ENCODE peak calls at places on chromosome 20, in five cellular contexts. G is Peyer's patch, X is IMR-90, N is suprapubic skin, Y is ovary. D is an unnamed sample.

GRCh38 chr20:41058007-41058673 is 29.5 kb downstream of the TOP1 start:
- DNase-seq in G (no peak), X (peak; percentile 93), N (no peak), Y (no peak), D (peak; percentile 50)

GRCh38 chr20:59182401-59183044 is 18.9 kb downstream of the ZNF831 start:
- DNase-seq in G (peak; percentile 64), X (no peak), N (no peak), Y (no peak), D (no peak)

GRCh38 chr20:16530201-16530681 is 43.0 kb downstream of the KIF16B start:
- DNase-seq in G (peak; percentile 89), X (peak; percentile 56), N (no peak), Y (no peak), D (no peak)

GRCh38 chr20:40849456-40849855 is 160.4 kb upstream of the MAFB start:
- DNase-seq in G (no peak), X (no peak), N (no peak), Y (no peak), D (no peak)

GRCh38 chr20:51636123-51636522 is 93.6 kb upstream of the NFATC2 start:
- DNase-seq in G (no peak), X (no peak), N (no peak), Y (no peak), D (no peak)

GRCh38 chr20:8721098-8721497 is 347.8 kb upstream of the PLCB4 start:
- DNase-seq in G (peak; percentile 65), X (peak; percentile 67), N (no peak), Y (no peak), D (peak; percentile 12)

GRCh38 chr20:53926428-53927028 is 143.9 kb downstream of the BCAS1 start:
- DNase-seq in G (peak; percentile 78), X (peak; percentile 97), N (peak; percentile 59), Y (no peak), D (no peak)

GRCh38 chr20:21053002-21053762 is 53.0 kb downstream of the LINC00237 start:
- DNase-seq in G (no peak), X (no peak), N (no peak), Y (no peak), D (no peak)

GRCh38 chr20:35883341-35883777 is 70.9 kb downstream of the SCAND1 start:
- DNase-seq in G (no peak), X (no peak), N (no peak), Y (no peak), D (no peak)

GRCh38 chr20:46789339-46789984 is 80.0 kb downstream of the SLC2A10 start:
- DNase-seq in G (no peak), X (no peak), N (no peak), Y (no peak), D (no peak)

GRCh38 chr20:33995053-33995816 is 1.5 kb downstream of the RALY start:
- DNase-seq in G (no peak), X (no peak), N (no peak), Y (no peak), D (peak; percentile 53)

GRCh38 chr20:7696311-7696710 is 243.9 kb downstream of the HAO1 start:
- DNase-seq in G (no peak), X (no peak), N (no peak), Y (no peak), D (no peak)

GRCh38 chr20:18727032-18727508 is 86.5 kb upstream of the SCP2D1 start:
- DNase-seq in G (no peak), X (no peak), N (no peak), Y (no peak), D (no peak)

GRCh38 chr20:11849976-11850670 is 67.6 kb upstream of the BTBD3 start:
- DNase-seq in G (no peak), X (peak; percentile 45), N (no peak), Y (no peak), D (no peak)

GRCh38 chr20:60046011-60046413 is 87.8 kb downstream of the CDH26 start:
- DNase-seq in G (no peak), X (peak; percentile 72), N (no peak), Y (no peak), D (no peak)

GRCh38 chr20:61733891-61734732 is 331.6 kb downstream of the TAF4 start:
- DNase-seq in G (no peak), X (no peak), N (no peak), Y (no peak), D (no peak)

GRCh38 chr20:14986026-14986655 is 648.7 kb upstream of the FLRT3 start:
- DNase-seq in G (peak; percentile 86), X (no peak), N (no peak), Y (no peak), D (no peak)

GRCh38 chr20:47985092-47985850 is 200.0 kb upstream of the SULF2 start:
- DNase-seq in G (no peak), X (peak; percentile 18), N (no peak), Y (no peak), D (peak; percentile 1)

GRCh38 chr20:10489853-10490627 is 54.9 kb downstream of the SLX4IP start:
- DNase-seq in G (no peak), X (no peak), N (no peak), Y (no peak), D (no peak)

GRCh38 chr20:61589055-61589385 is 337.0 kb downstream of the CDH4 start:
- DNase-seq in G (no peak), X (peak; percentile 90), N (no peak), Y (no peak), D (no peak)

GRCh38 chr20:17967595-17968365 is 814 bp downstream of the SNX5 start:
- DNase-seq in G (no peak), X (peak; percentile 63), N (peak; percentile 82), Y (no peak), D (peak; percentile 73)

GRCh38 chr20:18276821-18277220 is 11.5 kb upstream of the ZNF133 start:
- DNase-seq in G (peak; percentile 86), X (peak; percentile 71), N (peak; percentile 86), Y (peak; percentile 21), D (peak; percentile 67)

GRCh38 chr20:21971436-21971835 is 266.0 kb downstream of the PAX1 start:
- DNase-seq in G (no peak), X (no peak), N (no peak), Y (no peak), D (no peak)

GRCh38 chr20:61120595-61121515 is 131.2 kb upstream of the CDH4 start:
- DNase-seq in G (no peak), X (peak; percentile 69), N (no peak), Y (no peak), D (peak; percentile 75)

GRCh38 chr20:53794529-53795115 is 201.0 kb upstream of the ZNF217 start:
- DNase-seq in G (peak; percentile 22), X (peak; percentile 47), N (no peak), Y (no peak), D (no peak)

GRCh38 chr20:41390889-41391288 is 24.3 kb upstream of the EMILIN3 start:
- DNase-seq in G (no peak), X (no peak), N (no peak), Y (no peak), D (no peak)

GRCh38 chr20:24297928-24298327 is 171.5 kb upstream of the SYNDIG1 start:
- DNase-seq in G (no peak), X (no peak), N (no peak), Y (no peak), D (no peak)

GRCh38 chr20:48791666-48792071 is 36.1 kb downstream of the PREX1 start:
- DNase-seq in G (no peak), X (peak; percentile 32), N (no peak), Y (no peak), D (no peak)

GRCh38 chr20:53070714-53071392 is 98.7 kb downstream of the TSHZ2 start:
- DNase-seq in G (no peak), X (no peak), N (no peak), Y (no peak), D (no peak)

GRCh38 chr20:37295001-37295400 is 5.5 kb downstream of the MANBAL start:
- DNase-seq in G (no peak), X (peak; percentile 99), N (no peak), Y (no peak), D (no peak)

GRCh38 chr20:16806061-16806460 is 57.9 kb downstream of the OTOR start:
- DNase-seq in G (no peak), X (no peak), N (no peak), Y (no peak), D (no peak)

DNA sequence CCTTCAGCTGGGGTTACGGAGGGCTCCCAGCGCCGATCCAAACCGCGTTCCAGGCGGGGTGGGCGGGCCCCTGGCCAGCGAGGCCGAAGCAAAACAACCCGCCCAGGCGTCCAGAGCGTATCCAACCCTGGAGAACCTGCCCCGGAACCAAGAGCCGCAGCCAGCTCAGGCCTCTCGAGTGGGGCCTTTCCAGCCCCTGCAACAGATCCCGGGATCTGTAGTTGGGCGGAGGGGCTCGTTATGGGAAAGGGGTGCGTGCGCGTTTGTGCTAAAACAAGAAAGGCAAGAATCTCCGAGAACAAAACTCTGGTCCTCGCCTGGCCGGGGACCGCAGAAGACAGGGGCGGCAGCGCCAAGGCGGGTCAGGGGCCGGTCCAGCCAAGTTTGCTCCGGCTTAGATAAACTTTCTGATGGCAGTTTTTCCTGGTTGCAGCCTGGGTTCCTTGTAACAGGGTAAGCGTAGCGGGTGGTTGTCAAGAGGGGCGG is 528 bp upstream of the RIN2 start:
- DNase-seq in G (peak; percentile 76), X (peak; percentile 70), N (peak; percentile 89), Y (peak; percentile 88), D (no peak)
- TF ChIP-seq POLR2A in G (peak; percentile 69), X (no peak), N (no peak), Y (peak; percentile 30), D (no peak)

GRCh38 chr20:62911701-62912280 is 14.5 kb downstream of the DIDO1 start:
- DNase-seq in G (no peak), X (no peak), N (no peak), Y (no peak), D (no peak)

GRCh38 chr20:62907377-62908317 is 18.7 kb downstream of the DIDO1 start:
- DNase-seq in G (no peak), X (peak; percentile 26), N (no peak), Y (no peak), D (peak; percentile 39)

GRCh38 chr20:62908971-62909791 is 17.1 kb downstream of the DIDO1 start:
- DNase-seq in G (peak; percentile 39), X (no peak), N (no peak), Y (no peak), D (no peak)

GRCh38 chr20:62910777-62911497 is 15.4 kb downstream of the DIDO1 start:
- DNase-seq in G (peak; percentile 45), X (no peak), N (no peak), Y (no peak), D (no peak)

DNA sequence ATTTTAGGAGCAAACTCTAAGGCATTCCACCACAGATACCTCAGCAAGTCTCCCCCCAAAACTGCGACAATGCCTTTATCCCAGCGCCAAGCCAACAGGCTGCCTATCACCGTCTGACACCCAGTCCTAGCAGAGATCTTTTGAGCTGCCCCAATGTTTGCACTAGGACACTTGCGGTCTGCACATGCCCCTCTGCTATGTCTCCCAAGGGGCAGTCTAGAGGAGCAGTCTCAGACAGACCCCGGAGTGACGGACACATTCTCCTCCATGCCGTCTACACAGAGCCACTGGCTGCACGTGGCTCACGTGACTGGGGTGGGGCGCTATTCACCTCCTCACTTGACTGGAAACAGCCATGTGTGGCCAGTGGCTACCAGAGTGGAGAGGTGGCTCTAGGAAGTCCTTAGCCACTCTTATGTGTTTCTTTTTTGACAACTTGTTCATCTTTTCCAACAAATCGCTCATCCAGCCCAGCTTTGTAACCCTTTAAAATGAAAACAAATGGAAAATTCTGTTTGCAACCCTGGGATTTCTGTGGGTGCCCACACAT is 16.0 kb downstream of the DIDO1 start:
- DNase-seq in G (peak; percentile 34), X (no peak), N (no peak), Y (no peak), D (no peak)
- TF ChIP-seq POLR2A in G (no peak), X (no peak), N (no peak), Y (no peak), D (no peak)

GRCh38 chr20:1396264-1396663 is 3.4 kb upstream of the FKBP1A start:
- DNase-seq in G (no peak), X (no peak), N (no peak), Y (no peak), D (no peak)
- TF ChIP-seq POLR2A in G (no peak), X (no peak), N (no peak), Y (no peak), D (no peak)

GRCh38 chr20:1942061-1942460 is 46.9 kb downstream of the SIRPA start:
- DNase-seq in G (no peak), X (no peak), N (peak; percentile 63), Y (no peak), D (no peak)
- TF ChIP-seq POLR2A in G (no peak), X (no peak), N (no peak), Y (no peak), D (no peak)

D was measured in erythroblast.